ENCODE peak calls at places on chromosomes 7 and 10, in eight cellular contexts. P, C, E, I, X, U, S and J are unnamed samples.
A peak's percentile ranks its signal among the peaks of the same experiment; 100 is the strongest.

GRCh38 chr10:6299234-6299633 is 96.5 kb downstream of the PFKFB3 start:
- DNase-seq in I (peak; percentile 75), X (no peak), S (no peak), P (peak; percentile 95), U (no peak), E (no peak), C (peak; percentile 60), J (no peak)

GRCh38 chr10:68327889-68328786 is 3.7 kb upstream of the HNRNPH3 start:
- DNase-seq in C (peak; percentile 57), P (peak; percentile 41), X (no peak), U (peak; percentile 72), E (no peak), S (no peak), I (no peak), J (no peak)

GRCh38 chr7:117112640-117113039 is 159.3 kb downstream of the ST7 start:
- DNase-seq in P (no peak), C (no peak), X (no peak), I (no peak), U (no peak), E (no peak), S (no peak), J (no peak)

GRCh38 chr7:20310963-20311742 is 19.5 kb upstream of the ITGB8 start:
- DNase-seq in C (peak; percentile 25), P (peak; percentile 51), U (peak; percentile 80), X (no peak), E (no peak), S (no peak), I (no peak), J (no peak)

GRCh38 chr10:77887631-77888355 is 38.8 kb downstream of the DLG5 start:
- DNase-seq in C (peak; percentile 89), P (no peak), I (no peak), E (no peak), U (peak; percentile 13), X (no peak), S (no peak), J (no peak)

GRCh38 chr10:132282667-132283603 is 24.8 kb downstream of the STK32C start:
- DNase-seq in S (no peak), C (no peak), U (peak; percentile 7), E (no peak), P (no peak), I (no peak), X (no peak), J (no peak)

GRCh38 chr10:2081501-2081900 is 344.2 kb upstream of the ADARB2 start:
- DNase-seq in P (no peak), I (no peak), E (no peak), S (peak; percentile 32), U (no peak), X (no peak), C (no peak), J (no peak)

GRCh38 chr10:560314-560992 is 129.0 kb downstream of the DIP2C start:
- DNase-seq in P (no peak), I (peak; percentile 43), U (no peak), C (no peak), S (no peak), X (no peak), E (no peak), J (no peak)

GRCh38 chr7:28908775-28909174 is 49.4 kb downstream of the TRIL start:
- DNase-seq in U (no peak), E (no peak), X (no peak), P (no peak), C (no peak), I (no peak), S (no peak), J (no peak)

GRCh38 chr10:99339077-99339476 is 9.9 kb downstream of the CNNM1 start:
- DNase-seq in C (peak; percentile 53), P (peak; percentile 21), U (no peak), E (no peak), X (no peak), S (no peak), I (no peak), J (no peak)

GRCh38 chr10:132366499-132366898 is 30.5 kb upstream of the PWWP2B start:
- DNase-seq in X (peak; percentile 50), E (no peak), S (no peak), U (no peak), C (no peak), P (no peak), I (no peak), J (peak; percentile 10)

GRCh38 chr7:74606101-74606908 is 51.2 kb upstream of the GTF2I start:
- DNase-seq in X (peak; percentile 88), S (peak; percentile 34), E (peak; percentile 70), U (no peak), P (no peak), C (no peak), I (peak; percentile 57), J (no peak)

GRCh38 chr10:6738464-6738824 is 158.4 kb upstream of the PRKCQ start:
- DNase-seq in U (peak; percentile 31), C (no peak), X (no peak), S (no peak), P (no peak), E (no peak), I (no peak), J (no peak)

GRCh38 chr7:131553906-131554305 is 2.5 kb downstream of the PODXL start:
- DNase-seq in U (no peak), X (no peak), C (no peak), I (no peak), P (no peak), S (no peak), E (no peak), J (no peak)

GRCh38 chr7:69929622-69930021 is 331.3 kb downstream of the AUTS2 start:
- DNase-seq in I (no peak), X (no peak), P (no peak), S (no peak), U (no peak), C (no peak), E (no peak), J (no peak)

GRCh38 chr10:22489467-22489866 is 144.2 kb downstream of the SPAG6 start:
- DNase-seq in P (peak; percentile 8), S (no peak), I (no peak), C (no peak), U (no peak), X (no peak), E (no peak), J (no peak)

DNA sequence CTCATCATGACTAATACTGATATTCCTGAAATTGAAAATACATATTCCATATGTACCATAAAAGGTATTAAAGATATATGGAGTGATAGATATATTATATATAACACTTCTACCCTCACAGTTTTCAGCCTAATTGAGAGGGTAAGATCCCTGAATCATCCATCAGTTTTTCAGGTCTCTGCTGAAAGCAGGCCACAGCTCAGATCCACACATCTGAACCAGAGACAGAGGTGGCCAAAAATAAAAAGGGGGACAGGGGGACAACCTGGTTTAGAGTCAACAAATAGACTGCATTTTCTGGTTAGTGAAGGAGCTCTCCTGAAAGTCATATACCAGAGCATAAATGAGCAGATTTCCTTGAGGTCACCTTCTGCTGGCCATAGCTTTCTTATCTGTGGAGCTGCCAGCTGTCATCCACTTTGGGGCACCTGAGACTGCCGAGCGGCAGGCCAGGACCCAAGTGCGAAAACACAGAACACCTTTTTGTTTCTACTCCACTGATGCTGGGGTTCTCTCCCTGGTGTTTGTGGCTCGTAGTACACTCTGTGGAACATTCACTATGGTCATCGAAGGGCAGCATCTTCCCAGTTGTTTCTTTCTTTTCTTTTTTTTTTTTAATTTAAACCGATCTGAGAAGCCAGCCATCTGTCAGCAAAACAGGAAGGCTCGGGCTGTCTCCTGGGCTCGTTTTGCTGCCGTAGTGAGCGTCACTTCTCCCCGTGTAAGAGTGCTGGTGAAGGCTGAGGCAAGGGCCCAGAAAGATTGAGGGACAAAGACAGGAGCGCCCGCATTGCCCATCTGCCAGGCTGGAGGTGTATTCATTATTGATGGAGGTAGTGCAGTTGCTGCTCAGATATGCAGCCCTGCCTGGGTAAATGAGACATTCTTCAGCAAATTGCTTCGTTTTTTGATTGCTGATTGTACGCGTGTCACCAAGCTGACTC is 13.5 kb downstream of the IKZF1 start:
- DNase-seq in X (no peak), S (no peak), I (no peak), P (no peak), U (no peak), E (no peak), C (no peak), J (no peak)
- H3K4me3 ChIP-seq in X (no peak overlapping the region), S (no peak overlapping the region), I (no peak overlapping the region), P (no peak overlapping the region), U (no peak overlapping the region), E (no peak overlapping the region), C (no peak overlapping the region), J (no peak overlapping the region)

GRCh38 chr10:43048301-43049051 is 28.4 kb upstream of the RET start:
- DNase-seq in C (no peak), S (peak; percentile 3), P (no peak), I (no peak), X (peak; percentile 35), U (no peak), E (no peak), J (peak; percentile 12)
- H3K36me3 ChIP-seq in C (no peaks in the 10 kb centered on the region), S (no peaks in the 10 kb centered on the region), P (no peaks in the 10 kb centered on the region), I (no peaks in the 10 kb centered on the region), X (no peaks in the 10 kb centered on the region), U (no peaks in the 10 kb centered on the region), E (no peaks in the 10 kb centered on the region), J (no peaks in the 10 kb centered on the region)

GRCh38 chr10:17183110-17183509 is 18.4 kb downstream of the TRDMT1 start:
- DNase-seq in I (no peak), C (no peak), E (no peak), S (no peak), X (no peak), P (no peak), U (no peak), J (no peak)
- TF ChIP-seq CTCF in I (no peak), C (no peak), E (no peak), S (peak; percentile 10), X (no peak), P (peak; percentile 31), U (peak; percentile 33), J (no peak)

DNA sequence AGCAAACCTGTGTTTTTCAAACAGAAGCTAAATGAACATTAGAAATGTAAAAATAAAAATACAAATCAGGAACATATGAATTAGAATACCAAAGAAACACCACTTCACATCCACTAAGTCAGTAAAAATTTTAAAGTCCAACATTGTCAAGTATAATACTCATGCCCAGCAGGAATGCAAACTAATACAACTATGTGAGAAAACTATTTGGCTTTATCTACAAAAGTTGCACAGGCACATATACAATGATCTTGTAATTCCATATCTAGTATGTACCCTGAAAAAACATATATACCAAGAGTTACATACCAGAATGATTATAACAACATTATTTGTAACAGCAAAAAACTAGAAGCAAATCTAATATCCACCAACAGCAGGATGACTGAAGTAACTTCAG is 91.1 kb downstream of the RNF32 start:
- DNase-seq in C (no peak), E (no peak), P (no peak), U (no peak), X (no peak), S (no peak), I (no peak), J (no peak)
- H3K4me3 ChIP-seq in C (no peak overlapping the region), E (no peak overlapping the region), P (no peak overlapping the region), U (no peak overlapping the region), X (no peak overlapping the region), S (no peak overlapping the region), I (no peak overlapping the region), J (no peak overlapping the region)

GRCh38 chr7:134947329-134947728 is 39.0 kb upstream of the AGBL3 start:
- DNase-seq in S (no peak), E (no peak), P (no peak), X (peak; percentile 52), I (no peak), U (no peak), C (no peak), J (no peak)
- H3K36me3 ChIP-seq in S (peaks cover 77% of the 10 kb centered on the region), E (no peaks in the 10 kb centered on the region), P (peaks cover 42% of the 10 kb centered on the region), X (peaks cover 34% of the 10 kb centered on the region), I (peaks cover 51% of the 10 kb centered on the region), U (peaks cover 6% of the 10 kb centered on the region), C (peaks cover 62% of the 10 kb centered on the region), J (no peaks in the 10 kb centered on the region)